ENCODE peak calls at places on chromosomes 11 and 22, in eight cellular contexts. X, F, Q, P, Z, J, T and A are unnamed samples.
A peak's percentile ranks its signal among the peaks of the same experiment; 100 is the strongest.

GRCh38 chr22:36302439-36303114 is 49.6 kb downstream of the APOL1 start:
- DNase-seq in T (no peak), F (no peak), J (no peak), Q (no peak), Z (no peak), P (no peak), X (no peak), A (no peak)

GRCh38 chr11:18706330-18707243 is 8.0 kb downstream of the TMEM86A start:
- DNase-seq in F (peak; percentile 65), Z (peak; percentile 85), T (no peak), P (peak; percentile 26), Q (no peak), J (peak; percentile 84), X (no peak), A (no peak)

GRCh38 chr11:128775513-128775912 is 81.6 kb downstream of the FLI1 start:
- DNase-seq in J (no peak), Q (no peak), F (no peak), P (peak; percentile 65), Z (no peak), X (peak; percentile 18), T (no peak), A (no peak)

GRCh38 chr11:128235446-128235845 is 351.9 kb downstream of the ETS1 start:
- DNase-seq in X (peak; percentile 23), T (no peak), Z (no peak), Q (peak; percentile 9), P (peak; percentile 51), J (no peak), F (no peak), A (no peak)

GRCh38 chr22:37601540-37602442 is 6.8 kb upstream of the GGA1 start:
- DNase-seq in Q (peak; percentile 62), Z (no peak), F (peak; percentile 91), J (no peak), P (peak; percentile 75), T (peak; percentile 93), X (peak; percentile 33), A (no peak)

GRCh38 chr11:14974723-14975587 is 2.8 kb upstream of the CALCA start:
- DNase-seq in T (peak; percentile 94), P (peak; percentile 35), J (no peak), Z (no peak), X (peak; percentile 49), Q (peak; percentile 47), F (peak; percentile 53), A (peak; percentile 15)

GRCh38 chr11:121706884-121707283 is 254.1 kb upstream of the SORL1-AS1 start:
- DNase-seq in X (no peak), J (no peak), Z (no peak), F (no peak), Q (no peak), P (no peak), T (no peak), A (no peak)

GRCh38 chr11:43723617-43724016 is 43.1 kb downstream of the HSD17B12 start:
- DNase-seq in Z (no peak), Q (no peak), J (no peak), T (no peak), F (no peak), P (no peak), X (no peak), A (no peak)

GRCh38 chr11:43392713-43393112 is 34.0 kb downstream of the TTC17 start:
- DNase-seq in J (no peak), F (no peak), T (no peak), Z (no peak), Q (no peak), X (no peak), P (no peak), A (no peak)

GRCh38 chr11:43923327-43924111 is 18.9 kb upstream of the C11orf96 start:
- DNase-seq in Z (peak; percentile 92), T (peak; percentile 62), J (peak; percentile 89), X (peak; percentile 57), F (peak; percentile 30), Q (peak; percentile 40), P (peak; percentile 62), A (peak; percentile 46)

GRCh38 chr11:66854729-66855211 is 2.1 kb upstream of the LRFN4 start:
- DNase-seq in Z (no peak), X (no peak), P (no peak), F (no peak), Q (no peak), T (no peak), J (no peak), A (no peak)

GRCh38 chr11:14642873-14643696 is 519 bp upstream of the PDE3B start:
- DNase-seq in J (no peak), T (peak; percentile 44), X (no peak), Z (no peak), P (no peak), F (peak; percentile 11), Q (no peak), A (no peak)

GRCh38 chr22:20425821-20426615 is 11.6 kb downstream of the SCARF2 start:
- DNase-seq in T (no peak), J (no peak), P (no peak), Q (no peak), X (no peak), Z (no peak), F (no peak), A (no peak)

GRCh38 chr11:8706673-8707432 is 24.3 kb downstream of the RPL27A start:
- DNase-seq in Z (no peak), X (no peak), F (no peak), Q (no peak), P (no peak), J (no peak), T (peak; percentile 40), A (no peak)

GRCh38 chr11:111938687-111939160 is 1.6 kb downstream of the DIXDC1 start:
- DNase-seq in Q (peak; percentile 32), Z (peak; percentile 77), X (peak; percentile 37), T (peak; percentile 70), P (peak; percentile 40), J (no peak), F (no peak), A (no peak)

GRCh38 chr11:44104472-44105294 is 9.2 kb downstream of the EXT2 start:
- DNase-seq in P (peak; percentile 67), Z (no peak), F (no peak), J (no peak), X (peak; percentile 45), Q (peak; percentile 4), T (peak; percentile 73), A (no peak)

GRCh38 chr11:38460429-38460828 is 1862.4 kb upstream of the RAG2 start:
- DNase-seq in Q (peak; percentile 80), F (no peak), P (peak; percentile 50), Z (no peak), J (no peak), X (peak; percentile 1), T (no peak), A (no peak)

GRCh38 chr11:92296138-92296515 is 71.5 kb downstream of the FAT3 start:
- DNase-seq in Q (peak; percentile 54), T (no peak), P (peak; percentile 33), F (no peak), X (no peak), J (no peak), Z (no peak), A (no peak)

GRCh38 chr11:103682318-103683184 is 353.9 kb upstream of the DDI1 start:
- DNase-seq in Q (peak; percentile 74), P (peak; percentile 94), X (peak; percentile 93), J (peak; percentile 83), T (peak; percentile 89), Z (peak; percentile 89), F (peak; percentile 73), A (peak; percentile 67)

GRCh38 chr22:37228106-37229011 is 15.7 kb downstream of the RAC2 start:
- DNase-seq in F (no peak), J (no peak), P (peak; percentile 74), Q (peak; percentile 73), X (no peak), T (no peak), Z (no peak), A (no peak)

GRCh38 chr11:125261471-125262087 is 97.0 kb downstream of the PKNOX2 start:
- DNase-seq in T (no peak), P (no peak), J (no peak), X (no peak), Q (no peak), F (no peak), Z (no peak), A (no peak)

GRCh38 chr11:117037279-117037951 is 60.8 kb downstream of the SIK3 start:
- DNase-seq in F (no peak), T (no peak), X (no peak), J (no peak), P (peak; percentile 10), Z (no peak), Q (no peak), A (no peak)

GRCh38 chr22:47806894-47807293 is 1044.4 kb downstream of the TBC1D22A start:
- DNase-seq in J (no peak), F (no peak), X (no peak), P (no peak), Q (no peak), Z (peak; percentile 14), T (peak; percentile 14), A (no peak)

GRCh38 chr11:69654001-69654659 is 13.2 kb downstream of the CCND1 start:
- DNase-seq in J (peak; percentile 60), X (no peak), P (no peak), F (peak; percentile 51), T (peak; percentile 57), Q (peak; percentile 86), Z (peak; percentile 61), A (no peak)

GRCh38 chr11:14373941-14374646 is 15.1 kb upstream of the RRAS2 start:
- DNase-seq in F (peak; percentile 49), Q (peak; percentile 66), T (peak; percentile 34), P (peak; percentile 84), X (peak; percentile 88), J (peak; percentile 94), Z (peak; percentile 76), A (no peak)

GRCh38 chr11:113873241-113873626 is 2.1 kb downstream of the USP28 start:
- DNase-seq in J (no peak), Q (no peak), Z (no peak), F (no peak), T (peak; percentile 71), P (peak; percentile 19), X (peak; percentile 20), A (no peak)
- H3K4me3 ChIP-seq in J (peak overlapping the region; percentile 87), Q (peak overlapping the region; percentile 6), Z (no peak overlapping the region), F (no peak overlapping the region), T (peak overlapping the region; percentile 96), P (no peak overlapping the region), X (no peak overlapping the region), A (no peak overlapping the region)

DNA sequence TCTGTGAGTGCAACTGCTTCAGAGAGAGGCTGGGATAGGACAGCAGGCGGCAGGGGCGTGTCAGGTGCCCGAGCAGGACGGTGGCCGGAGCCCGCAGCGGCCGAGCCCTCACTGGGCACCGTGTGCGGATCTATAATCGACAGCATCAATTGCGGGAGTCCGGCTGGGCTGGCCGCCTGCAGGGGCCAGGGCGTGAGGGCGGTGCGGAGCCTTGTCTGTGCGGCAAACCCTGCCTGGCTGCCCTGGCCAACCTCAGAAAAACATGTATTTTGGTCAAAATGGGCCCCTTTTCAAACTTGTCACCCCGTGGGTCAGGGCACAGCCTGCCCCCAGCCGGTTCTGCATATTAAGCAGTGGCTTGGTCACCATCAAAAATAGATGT is 91.3 kb upstream of the KCNQ1OT1 start:
- DNase-seq in J (no peak), Z (peak; percentile 44), Q (no peak), T (peak; percentile 40), F (peak; percentile 20), X (no peak), P (no peak), A (peak; percentile 4)
- H3K4me3 ChIP-seq in J (peak overlapping the region; percentile 78), Z (no peak overlapping the region), Q (no peak overlapping the region), T (no peak overlapping the region), F (no peak overlapping the region), X (no peak overlapping the region), P (no peak overlapping the region), A (peak overlapping the region; percentile 51)

GRCh38 chr11:9823887-9824385 is 160.1 kb downstream of the SWAP70 start:
- DNase-seq in T (no peak), Q (peak; percentile 21), X (no peak), P (no peak), J (no peak), Z (no peak), F (no peak), A (no peak)
- H3K4me3 ChIP-seq in T (no peak overlapping the region), Q (no peak overlapping the region), X (no peak overlapping the region), P (no peak overlapping the region), J (no peak overlapping the region), Z (no peak overlapping the region), F (no peak overlapping the region), A (no peak overlapping the region)

GRCh38 chr11:122745111-122745510 is 89.6 kb downstream of the UBASH3B start:
- DNase-seq in F (no peak), Z (no peak), P (no peak), J (no peak), Q (no peak), T (no peak), X (no peak), A (no peak)
- H3K4me3 ChIP-seq in F (no peak overlapping the region), Z (no peak overlapping the region), P (no peak overlapping the region), J (no peak overlapping the region), Q (no peak overlapping the region), T (no peak overlapping the region), X (no peak overlapping the region), A (no peak overlapping the region)